ENCODE peak calls at places on chromosomes 2 and 18, in ten cellular contexts. F, A, V, I, K, B, J, X, M and N are unnamed samples.

GRCh38 chr18:11871501-11871900 is 20.3 kb downstream of the CHMP1B start:
- DNase-seq in J (no peak), V (no peak), K (no peak), I (no peak), X (no peak), F (no peak), M (no peak), B (no peak), A (no peak), N (no peak)

GRCh38 chr18:159037-159652 is 788 bp downstream of the USP14 start:
- DNase-seq in I (no peak), M (no peak), B (no peak), F (peak; percentile 33), A (no peak), J (no peak), X (no peak), V (peak; percentile 17), K (no peak), N (peak; percentile 52)

GRCh38 chr2:120237491-120237902 is 14.3 kb upstream of the TMEM185B start:
- DNase-seq in V (peak; percentile 57), I (no peak), X (no peak), K (no peak), M (no peak), F (no peak), B (no peak), A (no peak), J (no peak), N (no peak)

GRCh38 chr2:158546412-158547144 is 89.8 kb downstream of the PKP4 start:
- DNase-seq in F (no peak), I (no peak), A (no peak), V (no peak), J (no peak), X (no peak), M (no peak), K (no peak), B (no peak), N (no peak)

GRCh38 chr2:62319061-62319460 is 123.1 kb downstream of the B3GNT2 start:
- DNase-seq in I (no peak), A (no peak), J (no peak), B (no peak), F (no peak), K (peak; percentile 49), M (no peak), X (no peak), V (no peak), N (no peak)

GRCh38 chr2:18046558-18046957 is 168.1 kb downstream of the KCNS3 start:
- DNase-seq in V (no peak), M (no peak), B (peak; percentile 9), I (no peak), A (no peak), F (no peak), X (no peak), K (no peak), J (no peak), N (no peak)

GRCh38 chr2:28664120-28664842 is 87.3 kb upstream of the PPP1CB start:
- DNase-seq in J (no peak), X (no peak), V (peak; percentile 78), M (no peak), A (peak; percentile 36), F (peak; percentile 58), B (peak; percentile 51), K (peak; percentile 85), I (no peak), N (no peak)

GRCh38 chr18:5417342-5417741 is 121.8 kb upstream of the ZBTB14 start:
- DNase-seq in J (no peak), I (no peak), V (peak; percentile 50), M (no peak), B (peak; percentile 72), F (no peak), K (no peak), A (no peak), X (peak; percentile 17), N (no peak)

GRCh38 chr2:51490576-51491234 is 458.8 kb upstream of the NRXN1 start:
- DNase-seq in X (no peak), F (no peak), A (no peak), K (no peak), V (no peak), I (no peak), B (no peak), M (no peak), J (no peak), N (no peak)

GRCh38 chr18:13530879-13531387 is 195.4 kb downstream of the FAM210A start:
- DNase-seq in V (peak; percentile 55), K (peak; percentile 75), J (peak; percentile 61), M (peak; percentile 67), F (no peak), A (peak; percentile 62), B (peak; percentile 59), I (no peak), X (peak; percentile 33), N (peak; percentile 68)

GRCh38 chr2:127064642-127065250 is 42.2 kb downstream of the BIN1 start:
- DNase-seq in F (peak; percentile 83), J (peak; percentile 86), A (peak; percentile 86), X (peak; percentile 50), V (peak; percentile 96), I (peak; percentile 9), M (peak; percentile 97), B (peak; percentile 81), K (peak; percentile 81), N (no peak)
- H3K36me3 ChIP-seq in F (no peaks in the 10 kb centered on the region), J (peaks cover 11% of the 10 kb centered on the region), A (no peaks in the 10 kb centered on the region), X (no peaks in the 10 kb centered on the region), V (no peaks in the 10 kb centered on the region), I (peaks cover 56% of the 10 kb centered on the region), M (peaks cover 6% of the 10 kb centered on the region), B (no peaks in the 10 kb centered on the region), K (no peaks in the 10 kb centered on the region), N (no peaks in the 10 kb centered on the region)

GRCh38 chr2:110659248-110659647 is 18.6 kb downstream of the BUB1 start:
- DNase-seq in I (no peak), M (no peak), B (no peak), K (no peak), J (no peak), V (peak; percentile 19), A (no peak), F (no peak), X (no peak), N (no peak)
- H3K36me3 ChIP-seq in I (peaks cover 2% of the 10 kb centered on the region), M (no peaks in the 10 kb centered on the region), B (no peaks in the 10 kb centered on the region), K (no peaks in the 10 kb centered on the region), J (no peaks in the 10 kb centered on the region), V (no peaks in the 10 kb centered on the region), A (no peaks in the 10 kb centered on the region), F (peaks cover 93% of the 10 kb centered on the region), X (no peaks in the 10 kb centered on the region), N (peaks cover 82% of the 10 kb centered on the region)

GRCh38 chr2:130353291-130354134 is 2.3 kb upstream of the PTPN18 start:
- DNase-seq in F (no peak), V (no peak), A (no peak), I (no peak), M (no peak), B (no peak), X (no peak), J (no peak), K (no peak), N (peak; percentile 56)

GRCh38 chr2:130354135-130354420 is 1.8 kb upstream of the PTPN18 start:
- DNase-seq in I (no peak), B (no peak), X (no peak), V (no peak), M (no peak), K (no peak), F (no peak), A (no peak), J (no peak), N (no peak)

GRCh38 chr2:130355578-130356431 is at the start of gene PTPN18:
- DNase-seq in B (peak; percentile 92), X (peak; percentile 92), K (peak; percentile 89), A (peak; percentile 94), I (peak; percentile 54), M (peak; percentile 94), F (peak; percentile 87), V (peak; percentile 94), J (peak; percentile 97), N (peak; percentile 88)

GRCh38 chr2:130357864-130358263 is 2.0 kb downstream of the PTPN18 start:
- DNase-seq in J (no peak), X (no peak), M (no peak), A (no peak), V (no peak), I (no peak), B (no peak), K (no peak), F (no peak), N (no peak)

DNA sequence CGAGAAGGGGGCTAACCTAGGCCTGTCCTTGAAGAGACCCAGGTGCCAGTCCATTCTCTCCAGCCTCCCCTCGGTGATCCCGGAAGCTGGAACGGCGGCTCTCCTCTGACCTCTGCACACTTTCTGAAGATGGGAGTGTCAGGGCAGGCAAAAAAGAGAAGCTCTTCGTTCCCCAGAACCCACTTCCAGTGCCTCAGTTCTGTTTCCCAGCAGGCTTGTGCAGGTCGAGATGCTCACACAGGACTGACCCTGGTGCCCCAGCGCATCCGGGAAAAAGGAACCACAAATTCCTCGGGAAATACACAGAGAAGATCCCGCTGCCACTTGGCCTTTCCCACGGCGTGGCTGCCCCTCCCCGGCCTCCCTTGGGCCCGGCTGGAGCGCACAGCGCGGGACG is 677 bp upstream of the PTPN18 start:
- DNase-seq in B (no peak), K (no peak), M (no peak), J (no peak), X (no peak), I (no peak), V (no peak), A (no peak), F (no peak), N (peak; percentile 74)
- H3K36me3 ChIP-seq in B (no peaks in the 10 kb centered on the region), K (no peaks in the 10 kb centered on the region), M (no peaks in the 10 kb centered on the region), J (no peaks in the 10 kb centered on the region), X (no peaks in the 10 kb centered on the region), I (no peaks in the 10 kb centered on the region), V (no peaks in the 10 kb centered on the region), A (no peaks in the 10 kb centered on the region), F (no peaks in the 10 kb centered on the region), N (no peaks in the 10 kb centered on the region)

GRCh38 chr2:30990176-30990575 is 148.1 kb downstream of the GALNT14 start:
- DNase-seq in M (no peak), I (no peak), K (no peak), A (no peak), J (no peak), F (no peak), B (no peak), V (peak; percentile 16), X (no peak), N (no peak)

GRCh38 chr2:30987611-30988010 is 150.6 kb downstream of the GALNT14 start:
- DNase-seq in X (no peak), I (no peak), K (no peak), M (no peak), J (no peak), A (no peak), F (no peak), V (no peak), B (no peak), N (no peak)

GRCh38 chr2:30989746-30990145 is 148.5 kb downstream of the GALNT14 start:
- DNase-seq in A (no peak), X (no peak), I (no peak), M (no peak), K (no peak), V (no peak), F (no peak), J (no peak), B (no peak), N (no peak)

GRCh38 chr2:30992781-30993180 is 145.5 kb downstream of the GALNT14 start:
- DNase-seq in I (no peak), V (no peak), B (no peak), K (no peak), J (no peak), F (no peak), A (no peak), X (no peak), M (no peak), N (no peak)

DNA sequence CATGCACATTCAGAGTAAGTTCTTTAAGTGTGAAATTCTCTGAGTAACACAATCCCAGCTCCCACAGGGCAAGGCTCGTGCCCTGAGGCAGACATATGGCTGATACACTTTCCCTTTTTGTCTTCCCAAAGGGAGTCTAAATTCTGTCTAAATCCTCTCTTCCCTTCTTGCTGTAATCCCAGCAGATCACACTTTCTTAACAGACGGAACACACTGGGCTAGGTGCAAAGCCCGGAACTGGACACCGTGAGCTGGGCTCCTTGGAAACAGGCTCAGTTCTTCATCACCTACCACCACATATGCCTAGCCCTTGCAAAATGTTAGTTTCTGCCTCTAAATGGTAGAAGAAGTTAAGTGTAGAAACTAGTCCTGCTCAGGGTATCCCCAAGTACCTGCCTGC is 147.5 kb downstream of the GALNT14 start:
- DNase-seq in X (no peak), F (no peak), B (no peak), V (no peak), M (no peak), I (no peak), J (no peak), K (no peak), A (no peak), N (no peak)
- H3K36me3 ChIP-seq in X (no peaks in the 10 kb centered on the region), F (no peaks in the 10 kb centered on the region), B (no peaks in the 10 kb centered on the region), V (no peaks in the 10 kb centered on the region), M (no peaks in the 10 kb centered on the region), I (no peaks in the 10 kb centered on the region), J (no peaks in the 10 kb centered on the region), K (no peaks in the 10 kb centered on the region), A (no peaks in the 10 kb centered on the region), N (no peaks in the 10 kb centered on the region)